ENCODE peak calls at places on chromosomes 16 and 17, in seven cellular contexts. P is GM20000, Z is HFF-Myc, B is AG10803, C is tibial artery, I is heart right ventricle, R is cardiac muscle cell. M is an unnamed sample.

GRCh38 chr16:4538386-4539235 is at the start of gene CDIP1:
- DNase-seq in P (peak), Z (peak), B (peak), C (peak), I (peak), R (peak), M (peak)

GRCh38 chr16:11948819-11949218 is 7.0 kb upstream of the NPIPB2 start:
- DNase-seq in P (no peak), Z (no peak), B (no peak), C (no peak), I (no peak), R (no peak), M (no peak)

GRCh38 chr17:67713169-67713568 is 4.6 kb upstream of the NOL11 start:
- DNase-seq in P (no peak), Z (no peak), B (no peak), C (no peak), I (no peak), R (no peak), M (no peak)

GRCh38 chr16:10992797-10993196 is 48.4 kb downstream of the CLEC16A start:
- DNase-seq in P (no peak), Z (no peak), B (peak), C (no peak), I (no peak), R (peak), M (no peak)

GRCh38 chr17:80872999-80873951 is 118.4 kb upstream of the CHMP6 start:
- DNase-seq in P (no peak), Z (no peak), B (no peak), C (no peak), I (no peak), R (no peak), M (no peak)

GRCh38 chr17:75762513-75763268 is 2.3 kb downstream of the GALK1 start:
- DNase-seq in P (no peak), Z (no peak), B (no peak), C (no peak), I (peak), R (no peak), M (no peak)

GRCh38 chr16:1057252-1057932 is 15.2 kb upstream of the SSTR5 start:
- DNase-seq in P (peak), Z (no peak), B (no peak), C (no peak), I (no peak), R (peak), M (peak)

GRCh38 chr17:38751144-38751802 is 1.3 kb upstream of the PSMB3 start:
- DNase-seq in P (no peak), Z (no peak), B (peak), C (no peak), I (no peak), R (peak), M (no peak)

GRCh38 chr17:61678339-61678738 is 87.3 kb upstream of the NACA2 start:
- DNase-seq in P (no peak), Z (no peak), B (no peak), C (no peak), I (no peak), R (no peak), M (no peak)

GRCh38 chr17:68511671-68512246 is 471 bp upstream of the PRKAR1A start:
- DNase-seq in P (peak), Z (peak), B (peak), C (peak), I (peak), R (peak), M (peak)

GRCh38 chr16:25151996-25152395 is 40.5 kb downstream of the LCMT1 start:
- DNase-seq in P (no peak), Z (no peak), B (peak), C (no peak), I (no peak), R (peak), M (no peak)

GRCh38 chr17:5513610-5514009 is 27.2 kb downstream of the MIS12 start:
- DNase-seq in P (no peak), Z (no peak), B (no peak), C (no peak), I (no peak), R (no peak), M (no peak)

GRCh38 chr17:78992542-78993212 is 13.0 kb upstream of the LGALS3BP start:
- DNase-seq in P (peak), Z (no peak), B (no peak), C (no peak), I (no peak), R (no peak), M (no peak)

GRCh38 chr16:1973461-1974156 is 1.8 kb downstream of the TBL3 start:
- DNase-seq in P (no peak), Z (no peak), B (no peak), C (no peak), I (no peak), R (no peak), M (no peak)

GRCh38 chr17:41594363-41594915 is 7.7 kb upstream of the KRT14 start:
- DNase-seq in P (no peak), Z (no peak), B (no peak), C (no peak), I (no peak), R (no peak), M (no peak)

GRCh38 chr17:7881655-7882054 is 6.9 kb upstream of the CHD3 start:
- DNase-seq in P (no peak), Z (no peak), B (no peak), C (no peak), I (no peak), R (peak), M (no peak)

GRCh38 chr16:14186007-14186953 is 115.2 kb downstream of the MRTFB start:
- DNase-seq in P (no peak), Z (peak), B (peak), C (peak), I (peak), R (peak), M (peak)
- TF ChIP-seq CTCF in P (no peak), Z (peak), B (peak), C (peak), I (peak), R (peak), M (peak)

DNA sequence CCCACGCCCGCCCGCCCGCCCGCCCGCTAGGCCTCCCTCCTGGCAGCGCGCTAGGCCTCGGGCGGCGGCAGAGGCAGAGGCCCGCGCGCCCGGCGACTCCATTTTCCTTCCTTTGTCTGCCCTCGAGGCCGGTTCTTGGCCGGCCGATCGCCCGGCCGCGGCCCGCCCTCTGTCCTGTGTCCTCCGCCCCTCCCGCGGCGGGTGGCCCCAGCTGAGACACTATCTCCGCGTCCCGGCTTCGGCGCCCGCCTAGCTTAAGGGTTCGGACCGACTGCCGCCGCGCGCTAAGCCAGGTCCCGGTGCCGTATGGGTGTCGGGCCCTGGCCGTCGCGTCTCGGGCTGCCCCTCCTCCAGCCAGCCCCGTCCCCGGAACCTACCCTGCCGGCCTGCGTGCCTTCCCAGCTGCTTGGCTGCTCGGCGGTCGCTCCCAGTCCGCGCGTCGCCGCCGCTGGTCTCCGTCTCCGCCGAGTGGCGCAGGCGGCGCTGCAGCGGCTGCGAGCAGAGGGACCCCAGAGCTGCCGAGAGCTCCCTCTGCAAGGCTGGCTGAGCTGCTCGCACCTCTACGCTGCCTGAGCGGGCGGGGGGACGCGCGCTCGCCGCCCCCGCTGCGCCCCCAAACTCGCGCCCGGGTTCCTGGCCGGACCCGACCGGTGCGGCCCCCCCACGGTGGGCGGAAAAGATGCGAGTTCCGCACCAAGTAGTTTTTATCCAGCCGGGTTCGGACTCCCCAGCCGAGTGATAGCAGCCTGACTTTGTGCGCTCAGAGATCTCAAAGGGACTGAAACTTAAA is 787 bp downstream of the CTCF start:
- DNase-seq in P (peak), Z (no peak), B (peak), C (peak), I (peak), R (peak), M (peak)
- TF ChIP-seq CTCF in P (peak), Z (peak), B (no peak), C (peak), I (peak), R (peak), M (peak)

GRCh38 chr17:82525712-82526111 is 6.2 kb downstream of the FOXK2 start:
- DNase-seq in P (no peak), Z (no peak), B (no peak), C (no peak), I (no peak), R (no peak), M (no peak)

GRCh38 chr17:82531431-82531881 is 11.9 kb downstream of the FOXK2 start:
- DNase-seq in P (no peak), Z (no peak), B (peak), C (no peak), I (no peak), R (peak), M (no peak)

GRCh38 chr17:82529914-82530300 is 10.4 kb downstream of the FOXK2 start:
- DNase-seq in P (no peak), Z (no peak), B (no peak), C (no peak), I (no peak), R (no peak), M (no peak)

GRCh38 chr17:82527893-82528292 is 8.4 kb downstream of the FOXK2 start:
- DNase-seq in P (no peak), Z (no peak), B (peak), C (no peak), I (no peak), R (no peak), M (no peak)

DNA sequence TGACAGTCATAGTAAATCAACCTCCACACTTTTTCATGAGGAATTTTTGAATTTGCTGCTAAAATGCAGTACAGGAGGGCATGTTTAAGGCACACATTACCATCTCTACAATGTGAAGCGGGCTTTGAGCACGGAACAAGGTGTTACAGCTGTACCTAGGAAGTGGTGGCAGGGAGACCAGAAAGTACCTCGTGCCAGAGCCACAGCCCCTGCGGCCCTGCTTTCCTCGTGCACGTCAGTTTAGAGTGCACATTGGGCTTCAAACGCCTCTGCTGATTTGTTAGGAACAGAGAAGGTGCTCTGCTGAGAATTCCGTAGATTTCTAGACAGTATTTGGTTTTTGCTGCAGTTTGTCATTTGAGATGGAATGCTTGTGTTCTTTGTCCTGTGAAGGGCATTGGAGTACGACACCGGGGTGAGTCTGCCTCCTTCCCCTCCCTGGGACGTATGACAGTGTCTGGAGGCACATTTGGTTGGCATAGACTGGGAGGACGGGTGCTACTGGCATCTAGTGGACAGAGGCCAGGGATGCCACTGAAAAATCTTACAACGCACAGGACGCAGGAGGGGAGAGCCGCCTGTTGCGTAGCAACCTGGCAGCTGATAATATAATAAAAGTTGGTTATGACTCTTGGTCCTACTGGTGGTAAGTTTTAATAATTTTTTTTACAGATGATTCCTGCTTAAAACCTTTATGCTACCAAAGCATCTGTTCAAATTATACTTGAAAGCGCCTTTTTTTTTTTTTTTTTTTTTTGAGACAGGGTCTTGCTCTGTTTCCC is 9.1 kb downstream of the FOXK2 start:
- DNase-seq in P (no peak), Z (no peak), B (peak), C (peak), I (peak), R (peak), M (no peak)
- TF ChIP-seq CTCF in P (no peak), Z (no peak), B (peak), C (peak), I (no peak), R (no peak), M (no peak)

DNA sequence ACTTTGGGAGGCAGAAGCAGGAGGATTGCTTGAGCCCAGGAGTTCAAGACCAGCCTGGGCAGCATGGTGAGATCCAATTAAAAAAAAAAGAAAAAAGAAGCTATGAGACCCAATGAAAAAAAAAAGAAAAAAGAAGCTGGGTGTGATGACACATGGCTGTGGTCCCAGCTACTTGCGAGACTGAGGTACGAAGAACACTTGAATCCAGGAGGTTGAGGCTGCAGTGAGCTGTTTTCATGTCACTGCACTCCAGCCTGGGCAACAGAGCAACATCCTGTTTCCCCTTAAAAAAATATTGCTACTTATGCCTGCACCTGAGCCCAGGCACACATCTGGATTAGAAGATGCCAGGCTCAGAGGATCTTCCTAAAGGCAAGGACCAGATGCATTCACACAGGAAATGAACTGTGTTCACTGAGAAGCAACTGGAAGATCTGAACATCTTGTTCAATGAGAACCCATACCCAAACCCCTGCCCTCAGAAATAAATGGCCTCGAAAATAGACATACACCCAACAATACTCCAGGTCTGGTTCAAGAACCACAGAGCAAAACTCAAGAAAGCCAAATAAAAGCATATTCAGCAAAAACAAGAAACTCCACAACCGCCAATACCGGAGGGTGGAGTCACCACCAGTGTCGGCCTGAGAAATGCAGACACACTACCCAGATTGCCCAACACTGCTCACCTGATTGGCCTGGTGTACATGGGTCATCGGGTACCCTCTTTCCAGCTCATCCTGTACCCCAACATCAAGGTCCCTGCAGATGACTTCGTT is 4.4 kb downstream of the RNF135 start:
- DNase-seq in P (no peak), Z (no peak), B (no peak), C (no peak), I (no peak), R (no peak), M (no peak)
- TF ChIP-seq CTCF in P (no peak), Z (no peak), B (no peak), C (no peak), I (no peak), R (no peak), M (no peak)

GRCh38 chr16:21101631-21102420 is 48.8 kb downstream of the DNAH3 start:
- DNase-seq in P (peak), Z (no peak), B (peak), C (no peak), I (no peak), R (peak), M (peak)
- TF ChIP-seq CTCF in P (peak), Z (peak), B (peak), C (no peak), I (no peak), R (peak), M (no peak)

GRCh38 chr16:57204675-57205074 is 18.5 kb downstream of the RSPRY1 start:
- DNase-seq in P (no peak), Z (no peak), B (no peak), C (no peak), I (no peak), R (no peak), M (peak)
- TF ChIP-seq CTCF in P (no peak), Z (no peak), B (no peak), C (no peak), I (no peak), R (no peak), M (peak)